ENCODE peak calls at places on chromosomes 13 and 19, in eight cellular contexts. Z is CD4-positive, alpha-beta T cell; T is fibroblast of the aortic adventitia; E is foreskin fibroblast; S is omental fat pad; H is progenitor cell of endocrine pancreas; P is stomach; X is colonic mucosa. R is an unnamed sample.

GRCh38 chr13:44385401-44385800 is 11.8 kb downstream of the SERP2 start:
- DNase-seq in Z (no peak), T (no peak), E (no peak), S (no peak), H (no peak), P (no peak), X (no peak), R (no peak)

GRCh38 chr13:95155504-95155903 is 145.7 kb downstream of the ABCC4 start:
- DNase-seq in Z (no peak), T (no peak), E (no peak), S (no peak), H (no peak), P (no peak), X (no peak), R (no peak)

GRCh38 chr13:96540656-96541055 is 450.7 kb downstream of the HS6ST3 start:
- DNase-seq in Z (no peak), T (no peak), E (no peak), S (no peak), H (no peak), P (no peak), X (no peak), R (no peak)

GRCh38 chr19:50670102-50670380 is 20.8 kb downstream of the C19orf81 start:
- DNase-seq in Z (no peak), T (no peak), E (no peak), S (no peak), H (no peak), P (no peak), X (no peak), R (no peak)

GRCh38 chr13:110913322-110913721 is 1.5 kb downstream of the ANKRD10 start:
- DNase-seq in Z (no peak), T (peak), E (peak), S (no peak), H (no peak), P (peak), X (peak), R (no peak)

GRCh38 chr13:112072531-112073244 is 5.7 kb downstream of the SOX1 start:
- DNase-seq in Z (no peak), T (no peak), E (no peak), S (no peak), H (no peak), P (no peak), X (no peak), R (peak)

GRCh38 chr13:21218351-21219043 is 42.0 kb downstream of the MRPL57 start:
- DNase-seq in Z (no peak), T (no peak), E (no peak), S (no peak), H (no peak), P (no peak), X (no peak), R (no peak)

GRCh38 chr13:25977671-25978070 is 74.1 kb downstream of the SHISA2 start:
- DNase-seq in Z (no peak), T (no peak), E (no peak), S (no peak), H (no peak), P (no peak), X (no peak), R (no peak)

GRCh38 chr19:55179570-55180484 is at the start of gene SYT5:
- DNase-seq in Z (peak), T (no peak), E (peak), S (no peak), H (peak), P (peak), X (peak), R (peak)

GRCh38 chr13:73089216-73089615 is 30.4 kb downstream of the KLF5 start:
- DNase-seq in Z (no peak), T (no peak), E (no peak), S (no peak), H (no peak), P (no peak), X (no peak), R (no peak)

GRCh38 chr13:102395174-102395573 is 6.7 kb downstream of the FGF14 start:
- DNase-seq in Z (no peak), T (no peak), E (no peak), S (no peak), H (no peak), P (no peak), X (no peak), R (no peak)

GRCh38 chr13:79037197-79037596 is 368.9 kb downstream of the RBM26 start:
- DNase-seq in Z (no peak), T (no peak), E (no peak), S (no peak), H (no peak), P (no peak), X (no peak), R (no peak)

GRCh38 chr13:45721203-45721731 is 19.1 kb downstream of the CBY2 start:
- DNase-seq in Z (no peak), T (no peak), E (no peak), S (no peak), H (no peak), P (no peak), X (no peak), R (no peak)

GRCh38 chr13:59263531-59263930 is 900.2 kb downstream of the DIAPH3 start:
- DNase-seq in Z (no peak), T (no peak), E (no peak), S (no peak), H (no peak), P (no peak), X (no peak), R (no peak)

GRCh38 chr19:29145756-29146155 is 67.2 kb downstream of the UQCRFS1 start:
- DNase-seq in Z (no peak), T (no peak), E (no peak), S (no peak), H (no peak), P (no peak), X (no peak), R (no peak)

GRCh38 chr19:34664168-34664567 is 12.8 kb downstream of the SCGB2B2 start:
- DNase-seq in Z (no peak), T (no peak), E (no peak), S (no peak), H (no peak), P (no peak), X (no peak), R (no peak)

GRCh38 chr19:34666200-34666957 is 10.6 kb downstream of the SCGB2B2 start:
- DNase-seq in Z (no peak), T (no peak), E (no peak), S (no peak), H (no peak), P (no peak), X (no peak), R (no peak)

GRCh38 chr19:34664870-34665269 is 12.1 kb downstream of the SCGB2B2 start:
- DNase-seq in Z (no peak), T (no peak), E (no peak), S (no peak), H (no peak), P (no peak), X (no peak), R (no peak)

GRCh38 chr19:34661357-34661756 is 15.6 kb downstream of the SCGB2B2 start:
- DNase-seq in Z (no peak), T (peak), E (no peak), S (no peak), H (no peak), P (peak), X (no peak), R (no peak)

GRCh38 chr19:34662919-34663318 is 14.0 kb downstream of the SCGB2B2 start:
- DNase-seq in Z (no peak), T (no peak), E (peak), S (no peak), H (no peak), P (no peak), X (no peak), R (no peak)
- TF ChIP-seq CTCF in Z (peak), T (no peak), E (peak), S (no peak), H (peak), P (no peak), X (no peak), R (peak)

DNA sequence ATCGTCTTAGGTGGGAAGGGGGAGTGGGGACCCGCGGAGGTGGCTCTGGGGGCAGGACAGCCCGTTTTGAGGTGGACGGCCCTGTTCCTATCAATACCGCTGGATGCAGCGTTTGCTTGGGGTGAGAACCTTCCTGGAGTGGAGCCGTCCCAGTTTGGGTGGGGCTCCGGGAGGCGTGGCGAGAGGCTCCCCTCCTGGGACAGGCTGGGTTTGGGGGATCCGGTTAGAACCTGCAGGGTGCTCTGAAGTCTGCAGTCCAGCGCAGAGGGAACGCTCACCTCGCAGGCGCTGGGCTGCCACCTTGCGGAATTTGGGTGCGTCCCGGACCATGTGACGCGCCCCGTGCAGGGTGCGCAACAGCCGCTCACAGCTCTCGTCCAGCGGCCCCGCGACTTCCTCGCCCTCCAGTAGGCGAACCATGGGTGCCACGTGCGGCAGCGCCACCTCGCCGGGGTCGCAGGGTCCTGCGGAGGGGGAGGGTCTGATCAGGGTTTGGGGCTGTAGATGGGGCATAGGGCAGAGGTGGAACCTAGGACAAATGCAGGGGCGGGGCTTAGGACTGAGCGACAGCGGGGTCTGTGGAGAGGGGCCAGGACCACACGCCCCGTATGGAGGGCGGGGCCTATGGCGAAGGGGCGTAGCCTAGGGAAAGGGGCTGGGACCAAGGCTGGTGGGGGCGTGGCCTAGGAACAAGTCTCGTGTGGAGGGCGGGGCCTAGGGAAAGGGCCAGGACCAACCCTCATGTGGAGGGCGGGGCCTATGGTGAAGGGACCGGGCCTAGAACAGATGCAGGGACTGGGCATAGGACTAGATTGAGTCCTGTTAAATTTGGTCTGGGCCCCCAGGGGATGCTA is 13.8 kb downstream of the SH2D3A start:
- DNase-seq in Z (peak), T (peak), E (peak), S (peak), H (peak), P (peak), X (peak), R (peak)
- TF ChIP-seq CTCF in Z (peak), T (peak), E (peak), S (no peak), H (peak), P (no peak), X (peak), R (peak)

GRCh38 chr13:35990196-35990595 is 141.0 kb downstream of the DCLK1 start:
- DNase-seq in Z (no peak), T (no peak), E (no peak), S (no peak), H (no peak), P (no peak), X (no peak), R (no peak)
- TF ChIP-seq CTCF in Z (no peak), T (no peak), E (no peak), S (no peak), H (no peak), P (no peak), X (no peak), R (no peak)

GRCh38 chr19:12938536-12939291 is at the start of gene CALR:
- DNase-seq in Z (no peak), T (peak), E (peak), S (no peak), H (no peak), P (no peak), X (peak), R (no peak)
- TF ChIP-seq CTCF in Z (no peak), T (peak), E (peak), S (no peak), H (peak), P (no peak), X (no peak), R (peak)

DNA sequence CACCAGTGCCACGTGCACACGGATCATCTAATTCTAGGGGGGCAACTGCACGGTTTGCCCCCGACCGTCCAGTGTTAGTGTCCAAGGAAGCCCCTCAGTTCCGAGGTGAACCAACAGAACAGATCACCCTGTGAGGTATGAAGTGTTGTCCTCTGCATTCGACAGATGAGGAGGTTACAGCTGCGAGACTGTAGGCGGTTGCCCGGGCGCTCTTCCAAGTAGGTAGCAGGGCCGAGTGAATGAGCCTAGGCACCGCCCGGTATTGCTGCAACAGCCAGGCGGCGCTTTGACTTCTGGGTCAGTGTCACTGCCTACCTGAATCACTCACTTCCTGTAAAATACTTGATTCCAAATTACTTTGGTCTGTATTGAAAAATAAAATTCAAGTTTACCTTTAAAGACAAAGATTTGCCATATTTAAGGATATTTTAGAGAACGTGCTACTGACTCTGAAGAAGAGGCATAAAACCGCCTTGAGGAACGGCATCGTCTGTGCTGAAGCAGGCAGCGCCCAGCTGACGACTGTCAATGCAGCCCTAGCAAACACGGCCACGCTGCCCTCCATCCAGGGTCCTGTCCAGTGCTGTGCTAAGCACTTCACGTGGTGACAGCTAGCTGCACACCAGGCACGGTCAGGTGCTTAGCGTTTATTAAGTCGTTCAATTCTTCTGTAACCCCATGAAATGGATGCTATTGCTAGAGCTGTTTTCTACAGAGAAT is 19.3 kb upstream of the RASA3 start:
- DNase-seq in Z (no peak), T (no peak), E (no peak), S (no peak), H (no peak), P (peak), X (peak), R (no peak)
- TF ChIP-seq CTCF in Z (no peak), T (no peak), E (no peak), S (no peak), H (no peak), P (no peak), X (no peak), R (no peak)

GRCh38 chr19:6392219-6393073 is 518 bp downstream of the GTF2F1 start:
- DNase-seq in Z (no peak), T (no peak), E (no peak), S (no peak), H (no peak), P (no peak), X (no peak), R (no peak)

GRCh38 chr19:6394831-6395230 is 1.9 kb upstream of the GTF2F1 start:
- DNase-seq in Z (no peak), T (no peak), E (no peak), S (no peak), H (no peak), P (no peak), X (no peak), R (no peak)

GRCh38 chr19:6396305-6396704 is 3.3 kb upstream of the GTF2F1 start:
- DNase-seq in Z (no peak), T (no peak), E (no peak), S (no peak), H (no peak), P (no peak), X (no peak), R (no peak)

GRCh38 chr19:6393982-6394412 is 1.0 kb upstream of the GTF2F1 start:
- DNase-seq in Z (no peak), T (no peak), E (no peak), S (no peak), H (no peak), P (no peak), X (no peak), R (no peak)

DNA sequence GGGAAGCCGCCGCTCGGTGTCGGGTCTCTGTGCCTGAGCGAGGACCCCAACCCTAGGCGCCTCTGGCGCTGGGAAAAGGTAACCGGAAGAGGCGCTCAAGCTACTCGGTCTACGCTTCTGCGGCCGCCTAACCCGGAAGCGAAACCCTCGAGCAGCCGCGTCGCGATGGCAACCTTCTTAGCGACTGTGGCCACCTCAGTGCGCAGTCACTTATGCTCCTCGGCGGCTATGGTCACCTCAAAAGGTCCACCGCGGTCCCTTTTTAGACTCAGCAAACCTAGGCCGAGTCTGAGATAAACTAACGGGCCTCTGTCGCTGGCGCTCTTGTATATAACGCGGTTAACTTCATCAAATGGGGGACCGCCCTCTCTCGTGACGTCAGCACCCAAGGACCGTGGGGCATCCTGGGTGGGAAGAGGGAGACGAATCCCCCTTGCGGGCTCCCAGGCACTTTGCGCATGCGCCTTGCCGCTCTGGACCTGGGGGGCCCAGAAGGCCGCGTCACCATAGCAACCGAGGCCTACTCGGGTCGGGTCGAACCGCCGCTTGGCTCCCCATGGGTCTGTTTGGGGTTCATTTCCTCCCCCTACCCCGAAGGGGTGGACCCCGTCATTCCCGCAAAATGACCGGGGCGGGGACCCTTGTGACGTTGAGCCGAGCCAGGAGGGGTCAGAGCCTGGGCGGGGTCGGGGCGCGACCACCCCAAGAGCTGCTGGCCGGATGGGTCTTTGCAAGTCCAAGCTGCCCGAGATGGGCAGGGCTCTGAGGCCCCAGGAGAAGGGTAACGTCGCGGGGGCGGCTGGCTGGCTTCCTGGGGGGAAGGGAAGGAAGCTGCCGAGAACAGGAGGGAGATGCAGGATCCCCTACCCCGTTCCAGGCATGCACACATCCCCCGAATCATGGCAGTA is at the start of gene GTF2F1:
- DNase-seq in Z (peak), T (peak), E (peak), S (peak), H (peak), P (peak), X (peak), R (peak)
- TF ChIP-seq CTCF in Z (no peak), T (peak), E (no peak), S (no peak), H (peak), P (no peak), X (no peak), R (no peak)

DNA sequence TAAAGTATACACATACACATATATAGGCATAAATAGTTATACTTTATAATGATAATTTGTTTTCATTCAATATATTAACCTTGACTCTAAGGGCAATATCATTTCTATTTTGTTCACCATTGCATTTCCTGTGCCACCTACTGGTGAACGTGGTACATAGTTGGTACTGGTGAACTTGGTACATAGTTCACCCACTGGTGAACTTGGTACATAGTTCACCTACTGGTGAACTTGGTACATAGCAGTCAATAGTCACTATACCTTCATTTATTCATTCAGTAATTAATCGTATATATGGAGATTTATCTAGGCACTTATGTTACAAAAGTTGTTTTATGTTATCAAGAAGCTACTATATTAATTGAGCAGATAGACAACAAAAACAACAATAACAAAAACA is 172.6 kb upstream of the ATXN8OS start:
- DNase-seq in Z (no peak), T (no peak), E (no peak), S (no peak), H (no peak), P (no peak), X (no peak), R (no peak)
- TF ChIP-seq CTCF in Z (no peak), T (no peak), E (no peak), S (no peak), H (peak), P (no peak), X (no peak), R (peak)

DNA sequence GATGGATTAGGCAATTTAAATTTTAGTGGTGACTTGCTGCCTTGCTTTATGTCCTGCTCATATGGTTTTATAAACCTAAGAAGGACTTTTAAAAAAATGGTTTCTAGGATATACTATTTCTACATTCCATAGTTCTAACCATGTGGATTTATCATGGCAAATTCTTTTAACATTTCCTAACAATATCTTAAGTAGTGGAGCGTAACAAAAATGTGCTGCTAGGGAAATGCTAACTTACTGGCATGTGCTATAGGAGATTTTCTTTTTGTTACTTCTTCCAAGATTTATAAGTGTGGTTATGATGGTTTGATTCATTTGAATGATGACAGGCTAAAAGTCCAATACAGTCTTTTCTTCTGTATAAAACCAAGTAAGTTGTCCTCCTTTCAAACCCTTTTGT is 713.7 kb downstream of the SLITRK1 start:
- DNase-seq in Z (no peak), T (peak), E (no peak), S (no peak), H (no peak), P (no peak), X (no peak), R (no peak)
- TF ChIP-seq CTCF in Z (no peak), T (no peak), E (no peak), S (no peak), H (no peak), P (no peak), X (no peak), R (no peak)

GRCh38 chr13:113122571-113123225 is at the start of gene F10:
- DNase-seq in Z (no peak), T (peak), E (peak), S (no peak), H (peak), P (peak), X (peak), R (peak)

GRCh38 chr13:113124211-113125025 is 1.8 kb downstream of the F10 start:
- DNase-seq in Z (no peak), T (no peak), E (no peak), S (no peak), H (no peak), P (no peak), X (no peak), R (no peak)

GRCh38 chr13:113121183-113121927 is 1.2 kb upstream of the F10 start:
- DNase-seq in Z (no peak), T (no peak), E (no peak), S (no peak), H (no peak), P (no peak), X (no peak), R (no peak)

GRCh38 chr13:113121928-113122420 is 625 bp upstream of the F10 start:
- DNase-seq in Z (no peak), T (no peak), E (no peak), S (no peak), H (no peak), P (no peak), X (no peak), R (no peak)

GRCh38 chr13:113123226-113124150 is 889 bp downstream of the F10 start:
- DNase-seq in Z (no peak), T (peak), E (peak), S (no peak), H (no peak), P (no peak), X (no peak), R (no peak)
- TF ChIP-seq CTCF in Z (no peak), T (peak), E (peak), S (no peak), H (peak), P (no peak), X (no peak), R (peak)

R was measured in neural crest cell.